ENCODE peak calls at places on chromosomes 16 and 17, in four cellular contexts. D, V, L and F are unnamed samples.

GRCh38 chr16:2236362-2237075 is at the start of gene DNASE1L2:
- DNase-seq in D (no peak), V (no peak), L (no peak), F (no peak)

GRCh38 chr16:17058471-17058870 is 412.3 kb downstream of the XYLT1 start:
- DNase-seq in D (no peak), V (no peak), L (no peak), F (no peak)

GRCh38 chr17:76139801-76140660 is 1.0 kb downstream of the FOXJ1 start:
- DNase-seq in D (no peak), V (no peak), L (no peak), F (no peak)

GRCh38 chr17:46819906-46820351 is 1.4 kb upstream of the WNT3 start:
- DNase-seq in D (no peak), V (no peak), L (no peak), F (no peak)

GRCh38 chr17:6509295-6509771 is 47.0 kb downstream of the PITPNM3 start:
- DNase-seq in D (no peak), V (peak), L (no peak), F (no peak)

GRCh38 chr17:6413073-6413472 is 21.8 kb downstream of the AIPL1 start:
- DNase-seq in D (peak), V (peak), L (peak), F (peak)

GRCh38 chr16:50688867-50689266 is 4.5 kb upstream of the NOD2 start:
- DNase-seq in D (no peak), V (no peak), L (no peak), F (no peak)

GRCh38 chr17:75044716-75045115 is 2.1 kb downstream of the ATP5PD start:
- DNase-seq in D (no peak), V (no peak), L (no peak), F (no peak)

GRCh38 chr17:1590031-1590746 is 27.6 kb upstream of the PITPNA start:
- DNase-seq in D (peak), V (peak), L (peak), F (peak)

GRCh38 chr17:72682597-72682996 is 409.9 kb downstream of the SLC39A11 start:
- DNase-seq in D (no peak), V (no peak), L (peak), F (no peak)

GRCh38 chr16:84652565-84652964 is 4.3 kb downstream of the KLHL36 start:
- DNase-seq in D (no peak), V (no peak), L (no peak), F (no peak)

GRCh38 chr17:80794281-80795089 is 197.2 kb upstream of the CHMP6 start:
- DNase-seq in D (no peak), V (no peak), L (no peak), F (no peak)

GRCh38 chr17:42849031-42849430 is 2.0 kb upstream of the AOC3 start:
- DNase-seq in D (no peak), V (no peak), L (no peak), F (no peak)

GRCh38 chr17:31857920-31858646 is 961 bp downstream of the COPRS start:
- DNase-seq in D (no peak), V (no peak), L (no peak), F (no peak)

GRCh38 chr17:82257473-82257872 is 16.0 kb downstream of the CSNK1D start:
- DNase-seq in D (no peak), V (no peak), L (no peak), F (no peak)

GRCh38 chr17:2705263-2705662 is 6.3 kb downstream of the CLUH start:
- DNase-seq in D (no peak), V (no peak), L (peak), F (no peak)

GRCh38 chr16:75252946-75253911 is 1.8 kb upstream of the BCAR1 start:
- DNase-seq in D (no peak), V (no peak), L (no peak), F (no peak)

GRCh38 chr16:2840914-2841313 is 10.8 kb downstream of the ZG16B start:
- DNase-seq in D (no peak), V (no peak), L (no peak), F (no peak)

GRCh38 chr16:79211581-79211980 is 389.0 kb downstream of the MAF start:
- DNase-seq in D (no peak), V (no peak), L (no peak), F (no peak)

GRCh38 chr16:30444231-30445148 is 1.2 kb downstream of the SEPHS2 start:
- DNase-seq in D (no peak), V (peak), L (no peak), F (no peak)

GRCh38 chr17:80943346-80944145 is 48.1 kb upstream of the CHMP6 start:
- DNase-seq in D (no peak), V (no peak), L (no peak), F (no peak)

GRCh38 chr17:78759203-78759968 is 22.7 kb downstream of the CYTH1 start:
- DNase-seq in D (no peak), V (peak), L (no peak), F (no peak)

GRCh38 chr17:66165537-66166123 is 26.3 kb downstream of the CEP112 start:
- DNase-seq in D (peak), V (peak), L (peak), F (peak)

GRCh38 chr16:1971678-1972489 is at the start of gene TBL3:
- DNase-seq in D (peak), V (peak), L (peak), F (no peak)

GRCh38 chr17:82967268-82968032 is 112.0 kb upstream of the METRNL start:
- DNase-seq in D (no peak), V (no peak), L (no peak), F (no peak)

GRCh38 chr16:4372578-4373355 is 1.1 kb downstream of the VASN start:
- DNase-seq in D (no peak), V (peak), L (peak), F (no peak)

GRCh38 chr17:67573987-67574657 is 143.6 kb upstream of the NOL11 start:
- DNase-seq in D (no peak), V (no peak), L (no peak), F (no peak)

GRCh38 chr17:67577429-67577828 is 140.3 kb upstream of the NOL11 start:
- DNase-seq in D (no peak), V (no peak), L (no peak), F (no peak)

GRCh38 chr17:67576471-67576870 is 141.3 kb upstream of the NOL11 start:
- DNase-seq in D (no peak), V (no peak), L (no peak), F (no peak)

GRCh38 chr17:67575325-67575724 is 142.4 kb upstream of the NOL11 start:
- DNase-seq in D (no peak), V (peak), L (peak), F (no peak)

GRCh38 chr17:67574658-67575293 is 143.0 kb upstream of the NOL11 start:
- DNase-seq in D (no peak), V (peak), L (no peak), F (no peak)
- H3K4me3 ChIP-seq in D (no peak), V (no peak), L (no peak), F (no peak)

GRCh38 chr17:50101346-50102163 is 6.4 kb downstream of the PDK2 start:
- DNase-seq in D (no peak), V (peak), L (no peak), F (no peak)
- TF ChIP-seq TCF7L2 in D (no peak), V (no peak), L (no peak), F (no peak)

GRCh38 chr17:15454328-15454727 is 13.1 kb downstream of the CDRT4 start:
- DNase-seq in D (no peak), V (no peak), L (no peak), F (no peak)

GRCh38 chr17:15453782-15454181 is 13.6 kb downstream of the CDRT4 start:
- DNase-seq in D (no peak), V (no peak), L (no peak), F (no peak)

GRCh38 chr17:15457723-15458094 is 9.7 kb downstream of the CDRT4 start:
- DNase-seq in D (no peak), V (no peak), L (no peak), F (no peak)

GRCh38 chr17:15456486-15456885 is 10.9 kb downstream of the CDRT4 start:
- DNase-seq in D (no peak), V (no peak), L (no peak), F (no peak)

GRCh38 chr17:15456972-15457722 is 10.3 kb downstream of the CDRT4 start:
- DNase-seq in D (no peak), V (no peak), L (peak), F (no peak)
- TF ChIP-seq POLR2AphosphoS5 in D (no peak), V (no peak), L (no peak), F (no peak)

DNA sequence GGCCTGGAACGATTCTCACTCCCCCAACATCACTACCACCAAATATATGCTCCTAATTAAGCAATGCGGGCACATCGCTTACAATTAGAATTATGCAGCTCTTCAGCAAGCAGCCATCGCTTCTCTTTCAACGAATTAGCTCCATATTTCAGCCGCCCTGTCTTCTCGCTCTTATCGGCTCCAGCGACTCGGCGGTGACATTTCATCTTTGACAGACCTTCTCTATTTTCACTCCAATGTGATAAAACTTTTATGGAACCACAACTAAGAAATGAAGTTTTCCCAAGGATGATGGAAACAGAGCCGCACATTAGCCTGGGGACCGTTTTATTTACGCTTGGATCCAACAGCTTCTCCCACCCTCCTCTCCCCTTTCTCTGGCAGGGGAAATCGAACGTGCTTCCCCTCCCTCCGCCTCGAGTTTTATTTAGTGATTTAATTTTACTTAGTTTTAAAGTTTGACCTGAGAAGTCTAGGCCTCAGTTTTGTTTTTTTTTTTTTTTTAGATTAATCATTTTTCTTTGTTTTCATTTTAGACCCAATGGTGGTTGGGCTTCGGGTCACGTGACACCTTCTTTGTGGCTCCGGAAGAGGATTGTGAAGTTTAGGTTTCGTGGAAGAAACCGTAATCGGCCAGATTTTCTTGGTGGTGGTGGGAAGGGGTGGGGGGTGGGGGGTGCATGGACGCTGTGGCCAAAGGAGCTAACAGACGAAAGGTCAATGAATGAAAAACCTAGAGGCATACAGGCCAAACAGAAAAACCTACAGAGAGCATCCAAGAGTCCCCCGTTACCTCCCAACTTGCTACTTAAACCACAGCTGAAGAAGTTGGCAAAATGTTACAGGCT is 3.2 kb upstream of the HOXB2 start:
- DNase-seq in D (no peak), V (peak), L (no peak), F (no peak)
- H3K4me3 ChIP-seq in D (no peak), V (peak), L (no peak), F (peak)

DNA sequence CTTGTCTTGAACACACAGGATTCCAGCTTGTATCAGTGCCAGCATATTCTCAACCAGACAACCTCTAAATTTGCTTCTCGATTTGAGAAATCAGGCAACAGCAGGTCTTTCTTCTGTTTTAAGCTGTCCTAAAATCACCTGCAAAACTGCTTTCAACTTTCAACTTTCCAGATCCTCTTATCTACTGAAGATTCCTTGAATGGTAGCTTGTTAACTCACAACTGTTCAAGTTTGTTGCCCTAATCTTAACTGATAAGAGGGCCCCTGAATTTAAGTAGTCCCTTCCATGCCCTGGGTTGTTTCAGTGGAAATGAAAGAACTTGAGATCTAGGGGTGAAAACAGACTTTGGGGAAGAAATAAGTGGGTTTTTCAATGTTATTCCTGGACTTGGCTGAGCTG is 57.2 kb downstream of the CHD9 start:
- DNase-seq in D (no peak), V (peak), L (no peak), F (no peak)
- TF ChIP-seq TCF7L2 in D (no peak), V (no peak), L (no peak), F (no peak)

GRCh38 chr16:87616556-87616955 is 14.2 kb downstream of the JPH3 start:
- DNase-seq in D (no peak), V (no peak), L (no peak), F (no peak)

GRCh38 chr16:87620201-87620495 is 17.8 kb downstream of the JPH3 start:
- DNase-seq in D (no peak), V (no peak), L (no peak), F (no peak)

GRCh38 chr16:87615621-87616041 is 13.3 kb downstream of the JPH3 start:
- DNase-seq in D (no peak), V (no peak), L (no peak), F (no peak)

GRCh38 chr16:87619360-87620200 is 17.3 kb downstream of the JPH3 start:
- DNase-seq in D (no peak), V (no peak), L (no peak), F (no peak)

GRCh38 chr16:87618216-87618615 is 15.9 kb downstream of the JPH3 start:
- DNase-seq in D (no peak), V (no peak), L (no peak), F (no peak)
- TF ChIP-seq POLR2AphosphoS5 in D (no peak), V (no peak), L (no peak), F (no peak)

DNA sequence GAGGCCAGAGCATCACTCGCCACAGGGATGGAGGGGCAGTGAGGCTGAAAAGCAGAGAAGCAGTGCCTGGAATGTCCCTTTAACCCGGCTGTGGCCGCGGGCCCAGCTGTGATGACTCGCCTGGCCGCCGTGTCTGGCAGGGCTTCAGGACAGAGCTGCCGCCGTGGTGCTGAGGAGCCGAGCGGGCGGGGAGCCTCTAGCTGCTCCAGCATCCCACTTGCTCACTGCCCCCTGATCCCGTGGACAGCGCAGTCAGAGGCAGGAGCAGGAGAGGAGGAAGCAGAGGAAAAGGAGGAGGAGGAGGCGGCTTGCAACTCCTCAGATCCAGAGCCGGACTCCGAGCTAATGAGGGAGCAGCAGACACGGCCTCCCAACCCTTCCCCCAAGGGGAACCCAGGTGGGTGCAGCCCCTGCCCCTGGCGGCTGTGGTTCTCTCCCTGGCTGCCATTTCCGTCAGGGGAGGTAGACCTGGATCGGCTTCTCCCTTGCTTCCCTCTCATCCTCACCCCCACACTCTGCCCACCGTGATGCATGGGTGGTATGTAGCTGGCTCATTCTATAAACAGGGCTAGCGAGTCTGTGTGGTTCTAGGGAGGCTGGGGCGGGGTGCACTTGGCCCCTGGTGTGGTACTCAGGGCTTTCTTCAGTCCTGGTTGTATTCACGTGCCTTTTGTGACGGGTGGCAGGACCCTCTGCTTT is 165.7 kb downstream of the CMIP start:
- DNase-seq in D (no peak), V (no peak), L (no peak), F (no peak)
- H3K4me3 ChIP-seq in D (no peak), V (no peak), L (no peak), F (no peak)